ENCODE peak calls at places on chromosomes 12 and 14, in four cellular contexts. T is stimulated activated CD8-positive, alpha-beta memory T cell treated with anti-CD3 and anti-CD28 coated beads, Interleukin-12 subunit alpha, Interleukin-12 subunit beta, amount 100 ng/mL, for 4 hours; H is left lung; A is activated CD4-positive, alpha-beta T cell treated with anti-CD3 and anti-CD28 coated beads, Interleukin-2, amount 50 U/mL, for 24 hours. N is an unnamed sample.

GRCh38 chr14:65110525-65110924 is 8.2 kb upstream of the MAX start:
- DNase-seq in T (no peak), H (no peak), A (no peak), N (no peak)

GRCh38 chr12:125272252-125272980 is 207.2 kb downstream of the AACS start:
- DNase-seq in T (no peak), H (no peak), A (no peak), N (no peak)

GRCh38 chr12:49838973-49839633 is 3.8 kb downstream of the BCDIN3D start:
- DNase-seq in T (no peak), H (no peak), A (no peak), N (no peak)

GRCh38 chr12:14157129-14157747 is 175.8 kb upstream of the GRIN2B start:
- DNase-seq in T (no peak), H (no peak), A (no peak), N (no peak)

GRCh38 chr14:101761881-101762529 is 496 bp downstream of the PPP2R5C start:
- DNase-seq in T (peak; percentile 21), H (peak; percentile 55), A (peak; percentile 21), N (no peak)

GRCh38 chr12:31965090-31965489 is 5.9 kb downstream of the RESF1 start:
- DNase-seq in T (no peak), H (no peak), A (no peak), N (no peak)

GRCh38 chr14:105015242-105015641 is 5.6 kb downstream of the CDCA4 start:
- DNase-seq in T (no peak), H (no peak), A (no peak), N (no peak)

GRCh38 chr12:131047789-131048610 is 94.3 kb downstream of the ADGRD1 start:
- DNase-seq in T (no peak), H (no peak), A (no peak), N (no peak)

GRCh38 chr12:130633771-130634170 is 82.3 kb downstream of the RIMBP2 start:
- DNase-seq in T (no peak), H (no peak), A (no peak), N (no peak)

GRCh38 chr14:105474478-105475268 is at the start of gene CRIP2:
- DNase-seq in T (no peak), H (no peak), A (no peak), N (no peak)

GRCh38 chr12:98418357-98419075 is 96.9 kb upstream of the TMPO start:
- DNase-seq in T (no peak), H (peak; percentile 93), A (no peak), N (peak; percentile 59)

GRCh38 chr12:108525681-108526080 is 10.6 kb downstream of the FICD start:
- DNase-seq in T (no peak), H (no peak), A (no peak), N (no peak)

GRCh38 chr12:53506881-53507719 is at the start of gene NPFF:
- DNase-seq in T (no peak), H (no peak), A (no peak), N (no peak)

GRCh38 chr12:57216014-57216891 is at the start of gene NXPH4:
- DNase-seq in T (peak; percentile 45), H (no peak), A (no peak), N (no peak)

GRCh38 chr12:45350861-45351260 is 135.0 kb downstream of the ANO6 start:
- DNase-seq in T (no peak), H (no peak), A (no peak), N (no peak)

GRCh38 chr12:52190860-52191729 is 719 bp downstream of the KRT80 start:
- DNase-seq in T (no peak), H (no peak), A (no peak), N (no peak)

GRCh38 chr12:26636710-26637328 is 196.2 kb downstream of the ITPR2 start:
- DNase-seq in T (no peak), H (peak; percentile 37), A (no peak), N (no peak)

GRCh38 chr12:82673698-82674097 is 13.0 kb upstream of the TMTC2 start:
- DNase-seq in T (no peak), H (no peak), A (no peak), N (no peak)